ENCODE peak calls at places on chromosomes 4 and X, in seven cellular contexts. K, E, A, D, R, O and V are unnamed samples.

GRCh38 chr4:140237616-140238352 is 83.8 kb upstream of the MAML3 start:
- DNase-seq in K (no peak), E (peak), A (no peak), D (peak), R (peak), O (peak), V (no peak)

GRCh38 chr4:156472624-156473023 is 499.0 kb downstream of the PDGFC start:
- DNase-seq in K (no peak), E (no peak), A (peak), D (no peak), R (no peak), O (no peak), V (no peak)

GRCh38 chr4:110823251-110823650 is 200.4 kb upstream of the PITX2 start:
- DNase-seq in K (no peak), E (no peak), A (peak), D (no peak), R (no peak), O (no peak), V (no peak)

GRCh38 chr4:148868207-148868606 is 426.0 kb upstream of the NR3C2 start:
- DNase-seq in K (no peak), E (no peak), A (no peak), D (no peak), R (no peak), O (no peak), V (no peak)

GRCh38 chrX:151688695-151689094 is 6.6 kb upstream of the PRRG3 start:
- DNase-seq in K (no peak), E (no peak), A (no peak), D (no peak), R (no peak), O (no peak), V (no peak)

GRCh38 chrX:9352243-9352642 is 112.6 kb upstream of the TBL1X start:
- DNase-seq in K (no peak), E (no peak), A (no peak), D (no peak), R (no peak), O (no peak), V (no peak)

GRCh38 chrX:30521440-30522182 is 56.0 kb downstream of the TASL start:
- DNase-seq in K (no peak), E (no peak), A (peak), D (peak), R (peak), O (no peak), V (no peak)

GRCh38 chr4:577499-578450 is 1.7 kb upstream of the TMEM271 start:
- DNase-seq in K (no peak), E (no peak), A (peak), D (peak), R (peak), O (no peak), V (no peak)

GRCh38 chr4:107034982-107035710 is 967 bp downstream of the DKK2 start:
- DNase-seq in K (no peak), E (peak), A (no peak), D (peak), R (peak), O (peak), V (peak)

GRCh38 chr4:183348706-183349659 is 26.8 kb upstream of the CLDN24 start:
- DNase-seq in K (no peak), E (no peak), A (peak), D (peak), R (no peak), O (no peak), V (no peak)

GRCh38 chrX:21972721-21973120 is 32.2 kb downstream of the SMS start:
- DNase-seq in K (peak), E (no peak), A (no peak), D (peak), R (no peak), O (no peak), V (peak)

GRCh38 chr4:25799522-25799921 is 63.3 kb downstream of the SEL1L3 start:
- DNase-seq in K (no peak), E (no peak), A (no peak), D (no peak), R (no peak), O (no peak), V (no peak)

GRCh38 chr4:151627491-151627890 is 133.3 kb downstream of the GATB start:
- DNase-seq in K (no peak), E (no peak), A (peak), D (no peak), R (no peak), O (no peak), V (no peak)

GRCh38 chrX:1351981-1352714 is 15.6 kb downstream of the IL3RA start:
- DNase-seq in K (no peak), E (peak), A (no peak), D (no peak), R (no peak), O (no peak), V (no peak)
- H3K27ac ChIP-seq in K (no peak), E (no peak), A (no peak), D (no peak), R (no peak), O (no peak), V (no peak)

DNA sequence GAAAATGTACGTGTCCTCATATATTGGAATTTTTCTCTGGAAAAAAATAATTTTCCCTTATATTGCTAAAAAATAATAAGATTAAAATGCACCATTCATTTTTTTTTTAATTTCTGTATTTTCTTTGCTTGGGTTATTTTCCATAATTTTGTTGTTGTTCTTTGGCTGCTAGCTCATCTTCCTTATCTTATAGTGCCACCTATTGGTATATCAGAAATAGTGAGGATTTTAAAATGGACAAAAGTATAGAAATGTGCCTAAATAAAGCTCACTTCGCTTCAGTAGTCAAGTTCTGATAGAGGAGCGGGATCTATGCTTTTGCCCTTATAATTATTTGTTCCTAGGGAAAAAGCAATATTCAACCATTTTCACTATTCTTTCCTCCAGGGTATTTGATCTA is 134.8 kb downstream of the NAP1L3 start:
- DNase-seq in K (no peak), E (no peak), A (no peak), D (no peak), R (no peak), O (no peak), V (no peak)
- TF ChIP-seq CTCF in K (no peak), E (peak), A (peak), D (no peak), R (peak), O (no peak), V (peak)

GRCh38 chr4:55546633-55547460 is at the start of gene CLOCK:
- DNase-seq in K (peak), E (peak), A (peak), D (peak), R (peak), O (peak), V (peak)
- H3K27ac ChIP-seq in K (peak), E (peak), A (peak), D (peak), R (peak), O (peak), V (peak)

GRCh38 chr4:38832624-38833528 is 23.7 kb downstream of the TLR6 start:
- DNase-seq in K (no peak), E (no peak), A (no peak), D (no peak), R (no peak), O (no peak), V (no peak)
- TF ChIP-seq CTCF in K (no peak), E (no peak), A (no peak), D (no peak), R (peak), O (no peak), V (no peak)